ENCODE peak calls at places on chromosomes 13 and 19, in eight cellular contexts. One of them, this sample, is unnamed.
A peak's percentile ranks its signal among the peaks of the same experiment; 100 is the strongest.

GRCh38 chr13:111302045-111302722 is 18.3 kb upstream of the TEX29 start:
- DNase-seq in upper lobe of right lung: no peak
- DNase-seq in cardiac muscle cell: no peak
- DNase-seq in brain microvascular endothelial cell: no peak
- DNase-seq in HCT116: no peak
- DNase-seq in tibial artery: no peak
- DNase-seq in transverse colon: no peak
- DNase-seq in bronchial epithelial cell: peak; percentile 47
- DNase-seq in this sample: no peak

GRCh38 chr19:27794444-27795042 is 1418.4 kb downstream of the UQCRFS1 start:
- DNase-seq in upper lobe of right lung: no peak
- DNase-seq in cardiac muscle cell: peak; percentile 44
- DNase-seq in brain microvascular endothelial cell: peak; percentile 39
- DNase-seq in HCT116: no peak
- DNase-seq in tibial artery: no peak
- DNase-seq in transverse colon: no peak
- DNase-seq in bronchial epithelial cell: no peak
- DNase-seq in this sample: no peak

GRCh38 chr19:42255766-42256750 is 1.1 kb upstream of the ERF start:
- DNase-seq in upper lobe of right lung: peak; percentile 73
- DNase-seq in cardiac muscle cell: peak; percentile 78
- DNase-seq in brain microvascular endothelial cell: no peak
- DNase-seq in HCT116: no peak
- DNase-seq in tibial artery: peak; percentile 79
- DNase-seq in transverse colon: no peak
- DNase-seq in bronchial epithelial cell: no peak
- DNase-seq in this sample: no peak

GRCh38 chr13:99601535-99601934 is 100.3 kb downstream of the TM9SF2 start:
- DNase-seq in upper lobe of right lung: no peak
- DNase-seq in cardiac muscle cell: no peak
- DNase-seq in brain microvascular endothelial cell: no peak
- DNase-seq in HCT116: no peak
- DNase-seq in tibial artery: no peak
- DNase-seq in transverse colon: no peak
- DNase-seq in bronchial epithelial cell: no peak
- DNase-seq in this sample: no peak

GRCh38 chr19:46737275-46737654 is 8.6 kb upstream of the FKRP start:
- DNase-seq in upper lobe of right lung: no peak
- DNase-seq in cardiac muscle cell: no peak
- DNase-seq in brain microvascular endothelial cell: no peak
- DNase-seq in HCT116: no peak
- DNase-seq in tibial artery: no peak
- DNase-seq in transverse colon: no peak
- DNase-seq in bronchial epithelial cell: no peak
- DNase-seq in this sample: no peak

GRCh38 chr19:3080281-3080680 is 13.9 kb upstream of the GNA11 start:
- DNase-seq in upper lobe of right lung: no peak
- DNase-seq in cardiac muscle cell: no peak
- DNase-seq in brain microvascular endothelial cell: peak; percentile 36
- DNase-seq in HCT116: no peak
- DNase-seq in tibial artery: peak; percentile 82
- DNase-seq in transverse colon: peak; percentile 79
- DNase-seq in bronchial epithelial cell: no peak
- DNase-seq in this sample: no peak

GRCh38 chr19:33250500-33250899 is 24.9 kb upstream of the SLC7A10 start:
- DNase-seq in upper lobe of right lung: no peak
- DNase-seq in cardiac muscle cell: no peak
- DNase-seq in brain microvascular endothelial cell: no peak
- DNase-seq in HCT116: no peak
- DNase-seq in tibial artery: no peak
- DNase-seq in transverse colon: no peak
- DNase-seq in bronchial epithelial cell: no peak
- DNase-seq in this sample: no peak

GRCh38 chr19:55289117-55289796 is 5.5 kb downstream of the BRSK1 start:
- DNase-seq in upper lobe of right lung: no peak
- DNase-seq in cardiac muscle cell: peak; percentile 10
- DNase-seq in brain microvascular endothelial cell: no peak
- DNase-seq in HCT116: no peak
- DNase-seq in tibial artery: no peak
- DNase-seq in transverse colon: no peak
- DNase-seq in bronchial epithelial cell: no peak
- DNase-seq in this sample: no peak

GRCh38 chr13:31556376-31556775 is 182.9 kb upstream of the RXFP2 start:
- DNase-seq in upper lobe of right lung: no peak
- DNase-seq in cardiac muscle cell: no peak
- DNase-seq in brain microvascular endothelial cell: peak; percentile 90
- DNase-seq in HCT116: no peak
- DNase-seq in tibial artery: no peak
- DNase-seq in transverse colon: no peak
- DNase-seq in bronchial epithelial cell: no peak
- DNase-seq in this sample: peak; percentile 47

GRCh38 chr19:21901861-21902260 is 65.9 kb upstream of the ZNF43 start:
- DNase-seq in upper lobe of right lung: no peak
- DNase-seq in cardiac muscle cell: no peak
- DNase-seq in brain microvascular endothelial cell: no peak
- DNase-seq in HCT116: no peak
- DNase-seq in tibial artery: no peak
- DNase-seq in transverse colon: no peak
- DNase-seq in bronchial epithelial cell: no peak
- DNase-seq in this sample: no peak

GRCh38 chr13:44368062-44368591 is 5.5 kb upstream of the SERP2 start:
- DNase-seq in upper lobe of right lung: no peak
- DNase-seq in cardiac muscle cell: peak; percentile 37
- DNase-seq in brain microvascular endothelial cell: no peak
- DNase-seq in HCT116: no peak
- DNase-seq in tibial artery: no peak
- DNase-seq in transverse colon: no peak
- DNase-seq in bronchial epithelial cell: no peak
- DNase-seq in this sample: peak; percentile 78

GRCh38 chr19:51713319-51714285 is 10.2 kb downstream of the HAS1 start:
- DNase-seq in upper lobe of right lung: no peak
- DNase-seq in cardiac muscle cell: no peak
- DNase-seq in brain microvascular endothelial cell: no peak
- DNase-seq in HCT116: no peak
- DNase-seq in tibial artery: no peak
- DNase-seq in transverse colon: no peak
- DNase-seq in bronchial epithelial cell: no peak
- DNase-seq in this sample: no peak

GRCh38 chr19:55070755-55071502 is 4.7 kb upstream of the EPS8L1 start:
- DNase-seq in upper lobe of right lung: no peak
- DNase-seq in cardiac muscle cell: peak; percentile 46
- DNase-seq in brain microvascular endothelial cell: peak; percentile 39
- DNase-seq in HCT116: peak; percentile 89
- DNase-seq in tibial artery: no peak
- DNase-seq in transverse colon: peak; percentile 86
- DNase-seq in bronchial epithelial cell: peak; percentile 88
- DNase-seq in this sample: no peak

GRCh38 chr13:28636677-28637317 is 22.1 kb upstream of the POMP start:
- DNase-seq in upper lobe of right lung: no peak
- DNase-seq in cardiac muscle cell: peak; percentile 80
- DNase-seq in brain microvascular endothelial cell: peak; percentile 83
- DNase-seq in HCT116: peak; percentile 52
- DNase-seq in tibial artery: no peak
- DNase-seq in transverse colon: peak; percentile 65
- DNase-seq in bronchial epithelial cell: peak; percentile 66
- DNase-seq in this sample: no peak

GRCh38 chr19:58474291-58474996 is 1.7 kb upstream of the ZNF446 start:
- DNase-seq in upper lobe of right lung: no peak
- DNase-seq in cardiac muscle cell: peak; percentile 39
- DNase-seq in brain microvascular endothelial cell: peak; percentile 76
- DNase-seq in HCT116: no peak
- DNase-seq in tibial artery: no peak
- DNase-seq in transverse colon: no peak
- DNase-seq in bronchial epithelial cell: no peak
- DNase-seq in this sample: peak; percentile 25

GRCh38 chr19:7733376-7733775 is 1.5 kb upstream of the CLEC4G start:
- DNase-seq in upper lobe of right lung: peak; percentile 64
- DNase-seq in cardiac muscle cell: no peak
- DNase-seq in brain microvascular endothelial cell: no peak
- DNase-seq in HCT116: no peak
- DNase-seq in tibial artery: no peak
- DNase-seq in transverse colon: no peak
- DNase-seq in bronchial epithelial cell: no peak
- DNase-seq in this sample: no peak

GRCh38 chr13:24011266-24011665 is 114.0 kb upstream of the C1QTNF9B start:
- DNase-seq in upper lobe of right lung: no peak
- DNase-seq in cardiac muscle cell: no peak
- DNase-seq in brain microvascular endothelial cell: no peak
- DNase-seq in HCT116: no peak
- DNase-seq in tibial artery: no peak
- DNase-seq in transverse colon: no peak
- DNase-seq in bronchial epithelial cell: no peak
- DNase-seq in this sample: no peak

GRCh38 chr13:114049026-114049425 is 75.2 kb upstream of the C13orf46 start:
- DNase-seq in upper lobe of right lung: no peak
- DNase-seq in cardiac muscle cell: no peak
- DNase-seq in brain microvascular endothelial cell: no peak
- DNase-seq in HCT116: no peak
- DNase-seq in tibial artery: no peak
- DNase-seq in transverse colon: peak; percentile 84
- DNase-seq in bronchial epithelial cell: no peak
- DNase-seq in this sample: no peak

GRCh38 chr13:102567857-102568256 is 28.9 kb upstream of the TPP2 start:
- DNase-seq in upper lobe of right lung: no peak
- DNase-seq in cardiac muscle cell: no peak
- DNase-seq in brain microvascular endothelial cell: no peak
- DNase-seq in HCT116: no peak
- DNase-seq in tibial artery: no peak
- DNase-seq in transverse colon: no peak
- DNase-seq in bronchial epithelial cell: no peak
- DNase-seq in this sample: no peak

GRCh38 chr13:113664751-113665581 is 2.1 kb upstream of the GRK1 start:
- DNase-seq in upper lobe of right lung: peak; percentile 52
- DNase-seq in cardiac muscle cell: no peak
- DNase-seq in brain microvascular endothelial cell: no peak
- DNase-seq in HCT116: no peak
- DNase-seq in tibial artery: peak; percentile 60
- DNase-seq in transverse colon: peak; percentile 11
- DNase-seq in bronchial epithelial cell: no peak
- DNase-seq in this sample: no peak

GRCh38 chr19:29372921-29373797 is 152.6 kb upstream of the VSTM2B start:
- DNase-seq in upper lobe of right lung: no peak
- DNase-seq in cardiac muscle cell: no peak
- DNase-seq in brain microvascular endothelial cell: no peak
- DNase-seq in HCT116: no peak
- DNase-seq in tibial artery: peak; percentile 43
- DNase-seq in transverse colon: no peak
- DNase-seq in bronchial epithelial cell: no peak
- DNase-seq in this sample: no peak

GRCh38 chr13:31204592-31204991 is 4.8 kb downstream of the B3GLCT start:
- DNase-seq in upper lobe of right lung: no peak
- DNase-seq in cardiac muscle cell: peak; percentile 61
- DNase-seq in brain microvascular endothelial cell: peak; percentile 54
- DNase-seq in HCT116: peak; percentile 45
- DNase-seq in tibial artery: no peak
- DNase-seq in transverse colon: no peak
- DNase-seq in bronchial epithelial cell: peak; percentile 85
- DNase-seq in this sample: peak; percentile 27

GRCh38 chr13:29934531-29935308 is 84.3 kb upstream of the UBL3 start:
- DNase-seq in upper lobe of right lung: no peak
- DNase-seq in cardiac muscle cell: no peak
- DNase-seq in brain microvascular endothelial cell: no peak
- DNase-seq in HCT116: no peak
- DNase-seq in tibial artery: no peak
- DNase-seq in transverse colon: no peak
- DNase-seq in bronchial epithelial cell: no peak
- DNase-seq in this sample: no peak

GRCh38 chr19:13012390-13012689 is 17.1 kb downstream of the NFIX start:
- DNase-seq in upper lobe of right lung: no peak
- DNase-seq in cardiac muscle cell: no peak
- DNase-seq in brain microvascular endothelial cell: no peak
- DNase-seq in HCT116: no peak
- DNase-seq in tibial artery: no peak
- DNase-seq in transverse colon: no peak
- DNase-seq in bronchial epithelial cell: no peak
- DNase-seq in this sample: no peak
- H3K4me3 ChIP-seq in upper lobe of right lung: peak overlapping the region; percentile 44
- H3K4me3 ChIP-seq in cardiac muscle cell: no peak overlapping the region
- H3K4me3 ChIP-seq in brain microvascular endothelial cell: peak overlapping the region; percentile 51
- H3K4me3 ChIP-seq in HCT116: no peak overlapping the region
- H3K4me3 ChIP-seq in tibial artery: peak overlapping the region; percentile 54
- H3K4me3 ChIP-seq in transverse colon: peak overlapping the region; percentile 44
- H3K4me3 ChIP-seq in bronchial epithelial cell: no peak overlapping the region
- H3K4me3 ChIP-seq in this sample: no peak overlapping the region

GRCh38 chr19:412356-413355 is 3.7 kb upstream of the C2CD4C start:
- DNase-seq in upper lobe of right lung: peak; percentile 59
- DNase-seq in cardiac muscle cell: no peak
- DNase-seq in brain microvascular endothelial cell: no peak
- DNase-seq in HCT116: no peak
- DNase-seq in tibial artery: no peak
- DNase-seq in transverse colon: no peak
- DNase-seq in bronchial epithelial cell: no peak
- DNase-seq in this sample: no peak
- TF ChIP-seq CTCF in upper lobe of right lung: no peak
- TF ChIP-seq CTCF in cardiac muscle cell: no peak
- TF ChIP-seq CTCF in brain microvascular endothelial cell: no peak
- TF ChIP-seq CTCF in HCT116: no peak
- TF ChIP-seq CTCF in tibial artery: no peak
- TF ChIP-seq CTCF in transverse colon: no peak
- TF ChIP-seq CTCF in bronchial epithelial cell: no peak
- TF ChIP-seq CTCF in this sample: no peak

DNA sequence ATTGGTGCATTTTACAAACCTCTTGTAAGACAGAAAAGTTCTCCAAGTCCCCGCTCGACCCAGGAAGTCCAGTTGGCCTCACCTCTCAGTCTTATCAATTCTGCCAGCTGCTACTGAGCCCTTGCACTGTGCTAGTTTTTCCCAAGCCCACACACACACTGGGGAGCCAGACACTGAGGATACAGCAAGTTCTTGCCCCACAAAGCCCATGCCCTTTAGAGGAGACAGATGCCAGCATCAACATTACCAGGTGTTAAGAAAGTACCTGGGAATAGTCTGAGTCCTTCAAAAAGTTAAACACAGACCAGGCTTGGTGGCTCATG is 175.0 kb downstream of the PTPRS start:
- DNase-seq in upper lobe of right lung: no peak
- DNase-seq in cardiac muscle cell: no peak
- DNase-seq in brain microvascular endothelial cell: no peak
- DNase-seq in HCT116: no peak
- DNase-seq in tibial artery: no peak
- DNase-seq in transverse colon: no peak
- DNase-seq in bronchial epithelial cell: no peak
- DNase-seq in this sample: no peak
- H3K27me3 ChIP-seq in upper lobe of right lung: no peaks in the 10 kb centered on the region
- H3K27me3 ChIP-seq in cardiac muscle cell: no peaks in the 10 kb centered on the region
- H3K27me3 ChIP-seq in brain microvascular endothelial cell: no peaks in the 10 kb centered on the region
- H3K27me3 ChIP-seq in HCT116: no peaks in the 10 kb centered on the region
- H3K27me3 ChIP-seq in tibial artery: no peaks in the 10 kb centered on the region
- H3K27me3 ChIP-seq in transverse colon: no peaks in the 10 kb centered on the region
- H3K27me3 ChIP-seq in bronchial epithelial cell: no peaks in the 10 kb centered on the region
- H3K27me3 ChIP-seq in this sample: no peaks in the 10 kb centered on the region

DNA sequence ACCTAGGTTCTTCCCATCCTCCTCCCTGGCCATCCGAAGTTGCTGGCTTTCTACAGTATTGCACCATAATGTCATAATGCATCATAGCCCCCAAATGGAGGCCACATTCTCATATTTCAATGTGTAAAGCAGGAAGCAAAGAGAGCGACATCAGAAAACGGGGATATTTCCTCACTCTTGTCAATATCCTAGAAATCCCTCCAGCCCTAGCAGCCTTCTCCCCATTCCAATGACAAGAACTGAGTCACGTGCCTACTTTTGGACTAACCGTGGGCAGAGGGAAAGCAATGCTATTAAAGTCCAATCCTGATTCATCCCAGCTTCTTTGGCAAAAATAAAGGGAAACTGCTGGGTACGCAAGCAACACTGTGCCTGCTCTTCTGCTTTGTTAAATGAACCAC is 4.3 kb upstream of the RAP2A start:
- DNase-seq in upper lobe of right lung: no peak
- DNase-seq in cardiac muscle cell: peak; percentile 36
- DNase-seq in brain microvascular endothelial cell: no peak
- DNase-seq in HCT116: no peak
- DNase-seq in tibial artery: no peak
- DNase-seq in transverse colon: no peak
- DNase-seq in bronchial epithelial cell: peak; percentile 0
- DNase-seq in this sample: peak; percentile 34
- H3K4me3 ChIP-seq in upper lobe of right lung: peak overlapping the region; percentile 9
- H3K4me3 ChIP-seq in cardiac muscle cell: no peak overlapping the region
- H3K4me3 ChIP-seq in brain microvascular endothelial cell: peak overlapping the region; percentile 6
- H3K4me3 ChIP-seq in HCT116: no peak overlapping the region
- H3K4me3 ChIP-seq in tibial artery: peak overlapping the region; percentile 5
- H3K4me3 ChIP-seq in transverse colon: no peak overlapping the region
- H3K4me3 ChIP-seq in bronchial epithelial cell: no peak overlapping the region
- H3K4me3 ChIP-seq in this sample: peak overlapping the region; percentile 22